ENCODE peak calls at places on chromosomes 1 and 21, in four cellular contexts. V is stimulated activated CD4-positive, alpha-beta T cell treated with anti-CD3 and anti-CD28 coated beads, Interleukin-15, amount 100 ng/mL, for 1 hour; B is progenitor cell of endocrine pancreas; Q is stimulated activated CD8-positive, alpha-beta memory T cell treated with anti-CD3 and anti-CD28 coated beads, Interleukin-15, amount 100 ng/mL, for 4 hours. N is an unnamed sample.

GRCh38 chr1:167489581-167490340 is 28.6 kb downstream of the CD247 start:
- DNase-seq in V (no peak), B (no peak), Q (no peak), N (no peak)

GRCh38 chr1:2557146-2558029 is 1.2 kb downstream of the TNFRSF14 start:
- DNase-seq in V (no peak), B (no peak), Q (no peak), N (no peak)

GRCh38 chr1:10916311-10916710 is 96.1 kb upstream of the TARDBP start:
- DNase-seq in V (no peak), B (no peak), Q (no peak), N (no peak)

GRCh38 chr1:65762081-65762862 is 30.4 kb upstream of the PDE4B start:
- DNase-seq in V (no peak), B (no peak), Q (no peak), N (no peak)

GRCh38 chr1:217137210-217137871 is 414.1 kb upstream of the ESRRG start:
- DNase-seq in V (no peak), B (no peak), Q (no peak), N (no peak)

GRCh38 chr21:45995686-45996179 is 14.2 kb downstream of the COL6A1 start:
- DNase-seq in V (no peak), B (no peak), Q (no peak), N (no peak)

GRCh38 chr1:64403331-64403730 is 66.6 kb upstream of the CACHD1 start:
- DNase-seq in V (no peak), B (no peak), Q (no peak), N (no peak)

GRCh38 chr1:201593200-201593828 is 54.4 kb downstream of the NAV1 start:
- DNase-seq in V (no peak), B (no peak), Q (no peak), N (no peak)

GRCh38 chr1:198108646-198109045 is 48.2 kb upstream of the NEK7 start:
- DNase-seq in V (no peak), B (no peak), Q (no peak), N (no peak)

GRCh38 chr1:202351725-202352124 is 3.2 kb downstream of the PPP1R12B start:
- DNase-seq in V (no peak), B (no peak), Q (no peak), N (no peak)